ENCODE peak calls at places on chromosomes 16 and 17, in six cellular contexts. R is activated CD8-positive, alpha-beta memory T cell treated with anti-CD3 and anti-CD28 coated beads, Interleukin-2, amount 50 U/mL, for 48 hours; F is left colon; V is NCI-H2081; E is GM12878; I is activated naive CD4-positive, alpha-beta T cell treated with anti-CD3 and anti-CD28 coated beads for 36 hours. K is an unnamed sample.

GRCh38 chr17:82876149-82876548 is 36.3 kb upstream of the ZNF750 start:
- DNase-seq in R (no peak), F (no peak), V (no peak), E (no peak), I (no peak), K (no peak)

GRCh38 chr16:75074415-75074793 is 42.2 kb downstream of the LDHD start:
- DNase-seq in R (no peak), F (no peak), V (no peak), E (no peak), I (no peak), K (no peak)

GRCh38 chr17:10754861-10755591 is 25.2 kb upstream of the TMEM220 start:
- DNase-seq in R (no peak), F (no peak), V (no peak), E (no peak), I (no peak), K (no peak)

GRCh38 chr17:80769936-80770625 is 221.6 kb upstream of the CHMP6 start:
- DNase-seq in R (no peak), F (no peak), V (no peak), E (no peak), I (no peak), K (no peak)

GRCh38 chr16:51393381-51394005 is 242.4 kb upstream of the SALL1 start:
- DNase-seq in R (no peak), F (no peak), V (no peak), E (no peak), I (no peak), K (no peak)

GRCh38 chr16:88421871-88422433 is 31.1 kb upstream of the ZFPM1 start:
- DNase-seq in R (no peak), F (no peak), V (no peak), E (no peak), I (no peak), K (no peak)

GRCh38 chr16:12405083-12405482 is 398.6 kb downstream of the CPPED1 start:
- DNase-seq in R (no peak), F (no peak), V (no peak), E (peak), I (no peak), K (no peak)

GRCh38 chr16:20933589-20933988 is 33.0 kb downstream of the LYRM1 start:
- DNase-seq in R (no peak), F (no peak), V (no peak), E (no peak), I (no peak), K (no peak)

GRCh38 chr16:67804853-67805542 is 1.4 kb downstream of the RANBP10 start:
- DNase-seq in R (no peak), F (no peak), V (no peak), E (no peak), I (no peak), K (no peak)

GRCh38 chr17:8192070-8192815 is 2.3 kb upstream of the BORCS6 start:
- DNase-seq in R (peak), F (peak), V (peak), E (peak), I (peak), K (peak)

GRCh38 chr16:73149329-73149728 is 101.4 kb upstream of the ZFHX3 start:
- DNase-seq in R (no peak), F (peak), V (no peak), E (no peak), I (no peak), K (no peak)

GRCh38 chr16:75267631-75268264 is 16.3 kb upstream of the BCAR1 start:
- DNase-seq in R (no peak), F (peak), V (no peak), E (no peak), I (no peak), K (no peak)